ENCODE peak calls at places on chromosomes 13 and 19, in seven cellular contexts. One of them, this sample, is unnamed.

GRCh38 chr19:29583196-29584006 is 22.7 kb upstream of the POP4 start:
- DNase-seq in astrocyte of the spinal cord: no peak
- DNase-seq in CD14-positive monocyte: no peak
- DNase-seq in fibroblast of the aortic adventitia: peak
- DNase-seq in H1: no peak
- DNase-seq in WTC11: no peak
- DNase-seq in HFFc6: peak
- DNase-seq in this sample: no peak

GRCh38 chr19:45632468-45633196 is 6.6 kb downstream of the EML2 start:
- DNase-seq in astrocyte of the spinal cord: peak
- DNase-seq in CD14-positive monocyte: no peak
- DNase-seq in fibroblast of the aortic adventitia: peak
- DNase-seq in H1: no peak
- DNase-seq in WTC11: peak
- DNase-seq in HFFc6: peak
- DNase-seq in this sample: peak

GRCh38 chr19:32652893-32653625 is 21.9 kb downstream of the ANKRD27 start:
- DNase-seq in astrocyte of the spinal cord: peak
- DNase-seq in CD14-positive monocyte: no peak
- DNase-seq in fibroblast of the aortic adventitia: peak
- DNase-seq in H1: no peak
- DNase-seq in WTC11: no peak
- DNase-seq in HFFc6: no peak
- DNase-seq in this sample: no peak

GRCh38 chr13:106700007-106700950 is 132.3 kb upstream of the ARGLU1 start:
- DNase-seq in astrocyte of the spinal cord: no peak
- DNase-seq in CD14-positive monocyte: no peak
- DNase-seq in fibroblast of the aortic adventitia: no peak
- DNase-seq in H1: no peak
- DNase-seq in WTC11: no peak
- DNase-seq in HFFc6: no peak
- DNase-seq in this sample: no peak

GRCh38 chr13:40680659-40681323 is 14.3 kb upstream of the FOXO1 start:
- DNase-seq in astrocyte of the spinal cord: no peak
- DNase-seq in CD14-positive monocyte: no peak
- DNase-seq in fibroblast of the aortic adventitia: no peak
- DNase-seq in H1: peak
- DNase-seq in WTC11: peak
- DNase-seq in HFFc6: no peak
- DNase-seq in this sample: no peak

GRCh38 chr13:89407357-89407756 is 1736.2 kb downstream of the SLITRK5 start:
- DNase-seq in astrocyte of the spinal cord: peak
- DNase-seq in CD14-positive monocyte: no peak
- DNase-seq in fibroblast of the aortic adventitia: no peak
- DNase-seq in H1: no peak
- DNase-seq in WTC11: no peak
- DNase-seq in HFFc6: no peak
- DNase-seq in this sample: no peak

GRCh38 chr13:39189778-39190177 is 151.5 kb downstream of the NHLRC3 start:
- DNase-seq in astrocyte of the spinal cord: no peak
- DNase-seq in CD14-positive monocyte: no peak
- DNase-seq in fibroblast of the aortic adventitia: no peak
- DNase-seq in H1: peak
- DNase-seq in WTC11: no peak
- DNase-seq in HFFc6: no peak
- DNase-seq in this sample: no peak

GRCh38 chr13:103056008-103056407 is 10.2 kb downstream of the SLC10A2 start:
- DNase-seq in astrocyte of the spinal cord: no peak
- DNase-seq in CD14-positive monocyte: no peak
- DNase-seq in fibroblast of the aortic adventitia: no peak
- DNase-seq in H1: no peak
- DNase-seq in WTC11: no peak
- DNase-seq in HFFc6: no peak
- DNase-seq in this sample: no peak

GRCh38 chr13:27367570-27367969 is 56.8 kb upstream of the GTF3A start:
- DNase-seq in astrocyte of the spinal cord: no peak
- DNase-seq in CD14-positive monocyte: no peak
- DNase-seq in fibroblast of the aortic adventitia: no peak
- DNase-seq in H1: no peak
- DNase-seq in WTC11: no peak
- DNase-seq in HFFc6: no peak
- DNase-seq in this sample: no peak

GRCh38 chr13:59790626-59791025 is 373.1 kb downstream of the DIAPH3 start:
- DNase-seq in astrocyte of the spinal cord: peak
- DNase-seq in CD14-positive monocyte: no peak
- DNase-seq in fibroblast of the aortic adventitia: peak
- DNase-seq in H1: no peak
- DNase-seq in WTC11: no peak
- DNase-seq in HFFc6: no peak
- DNase-seq in this sample: no peak

GRCh38 chr13:49777746-49778614 is 14.5 kb downstream of the KPNA3 start:
- DNase-seq in astrocyte of the spinal cord: no peak
- DNase-seq in CD14-positive monocyte: no peak
- DNase-seq in fibroblast of the aortic adventitia: no peak
- DNase-seq in H1: no peak
- DNase-seq in WTC11: no peak
- DNase-seq in HFFc6: no peak
- DNase-seq in this sample: no peak

GRCh38 chr19:14563989-14564650 is 7.7 kb downstream of the NDUFB7 start:
- DNase-seq in astrocyte of the spinal cord: peak
- DNase-seq in CD14-positive monocyte: no peak
- DNase-seq in fibroblast of the aortic adventitia: no peak
- DNase-seq in H1: peak
- DNase-seq in WTC11: peak
- DNase-seq in HFFc6: no peak
- DNase-seq in this sample: peak

GRCh38 chr19:8832132-8833021 is at the start of the genes MBD3L1 and ZNF558:
- DNase-seq in astrocyte of the spinal cord: peak
- DNase-seq in CD14-positive monocyte: peak
- DNase-seq in fibroblast of the aortic adventitia: peak
- DNase-seq in H1: peak
- DNase-seq in WTC11: peak
- DNase-seq in HFFc6: peak
- DNase-seq in this sample: peak
- TF ChIP-seq CTCF in astrocyte of the spinal cord: peak
- TF ChIP-seq CTCF in CD14-positive monocyte: peak
- TF ChIP-seq CTCF in fibroblast of the aortic adventitia: no peak
- TF ChIP-seq CTCF in H1: no peak
- TF ChIP-seq CTCF in WTC11: no peak
- TF ChIP-seq CTCF in HFFc6: peak
- TF ChIP-seq CTCF in this sample: peak

DNA sequence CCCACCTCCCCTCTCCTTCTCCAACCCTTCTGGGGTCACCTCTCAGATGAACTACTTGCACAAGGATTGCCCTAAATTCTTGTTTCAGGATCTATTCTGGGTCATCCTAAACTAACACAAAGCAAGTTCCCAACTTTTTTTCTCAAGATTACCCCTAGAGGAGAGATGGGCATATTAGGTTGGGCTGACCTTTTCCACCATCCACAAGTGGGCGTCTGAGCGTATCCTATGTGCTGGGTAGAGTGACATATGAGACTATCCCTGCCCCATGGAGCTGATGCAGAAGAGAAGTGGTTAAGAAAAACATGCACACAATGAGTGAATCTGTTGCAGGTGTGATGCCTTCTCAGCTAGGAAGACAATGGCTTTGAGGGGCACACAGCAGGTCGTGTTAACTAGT is 132.7 kb downstream of the CACNA1A start:
- DNase-seq in astrocyte of the spinal cord: no peak
- DNase-seq in CD14-positive monocyte: no peak
- DNase-seq in fibroblast of the aortic adventitia: no peak
- DNase-seq in H1: no peak
- DNase-seq in WTC11: no peak
- DNase-seq in HFFc6: no peak
- DNase-seq in this sample: no peak
- TF ChIP-seq CTCF in astrocyte of the spinal cord: no peak
- TF ChIP-seq CTCF in CD14-positive monocyte: no peak
- TF ChIP-seq CTCF in fibroblast of the aortic adventitia: no peak
- TF ChIP-seq CTCF in H1: peak
- TF ChIP-seq CTCF in WTC11: no peak
- TF ChIP-seq CTCF in HFFc6: no peak
- TF ChIP-seq CTCF in this sample: no peak

DNA sequence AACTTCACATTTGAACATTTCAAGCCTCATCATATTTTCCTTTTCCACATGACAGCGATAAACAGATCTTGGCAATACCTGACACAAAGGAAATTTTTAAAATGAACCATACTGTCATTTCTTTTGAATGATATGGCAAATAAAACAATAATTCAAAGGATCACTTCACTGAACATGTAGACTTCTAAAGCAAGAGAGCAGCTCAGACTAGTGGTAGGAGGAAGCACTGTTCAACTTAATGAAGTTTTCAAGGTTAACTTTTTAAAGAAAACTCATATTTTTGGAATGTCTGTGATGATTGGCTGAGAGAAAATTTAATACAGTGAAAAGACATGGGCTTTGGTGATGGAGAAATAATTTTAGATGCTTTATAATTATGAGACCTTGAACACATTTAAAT is 198.0 kb downstream of the OXGR1 start:
- DNase-seq in astrocyte of the spinal cord: no peak
- DNase-seq in CD14-positive monocyte: no peak
- DNase-seq in fibroblast of the aortic adventitia: peak
- DNase-seq in H1: no peak
- DNase-seq in WTC11: no peak
- DNase-seq in HFFc6: no peak
- DNase-seq in this sample: no peak
- TF ChIP-seq CTCF in astrocyte of the spinal cord: peak
- TF ChIP-seq CTCF in CD14-positive monocyte: no peak
- TF ChIP-seq CTCF in fibroblast of the aortic adventitia: peak
- TF ChIP-seq CTCF in H1: no peak
- TF ChIP-seq CTCF in WTC11: no peak
- TF ChIP-seq CTCF in HFFc6: no peak
- TF ChIP-seq CTCF in this sample: no peak

GRCh38 chr19:4781851-4782250 is 9.7 kb upstream of the FEM1A start:
- DNase-seq in astrocyte of the spinal cord: no peak
- DNase-seq in CD14-positive monocyte: no peak
- DNase-seq in fibroblast of the aortic adventitia: no peak
- DNase-seq in H1: no peak
- DNase-seq in WTC11: no peak
- DNase-seq in HFFc6: no peak
- DNase-seq in this sample: no peak
- TF ChIP-seq CTCF in astrocyte of the spinal cord: no peak
- TF ChIP-seq CTCF in CD14-positive monocyte: no peak
- TF ChIP-seq CTCF in fibroblast of the aortic adventitia: no peak
- TF ChIP-seq CTCF in H1: no peak
- TF ChIP-seq CTCF in WTC11: no peak
- TF ChIP-seq CTCF in HFFc6: no peak
- TF ChIP-seq CTCF in this sample: no peak

GRCh38 chr13:87778128-87778527 is 107.0 kb downstream of the SLITRK5 start:
- DNase-seq in astrocyte of the spinal cord: no peak
- DNase-seq in CD14-positive monocyte: no peak
- DNase-seq in fibroblast of the aortic adventitia: no peak
- DNase-seq in H1: no peak
- DNase-seq in WTC11: no peak
- DNase-seq in HFFc6: no peak
- DNase-seq in this sample: no peak
- TF ChIP-seq CTCF in astrocyte of the spinal cord: no peak
- TF ChIP-seq CTCF in CD14-positive monocyte: no peak
- TF ChIP-seq CTCF in fibroblast of the aortic adventitia: no peak
- TF ChIP-seq CTCF in H1: no peak
- TF ChIP-seq CTCF in WTC11: no peak
- TF ChIP-seq CTCF in HFFc6: no peak
- TF ChIP-seq CTCF in this sample: no peak

GRCh38 chr19:19142347-19142746 is 4.1 kb upstream of the TMEM161A start:
- DNase-seq in astrocyte of the spinal cord: no peak
- DNase-seq in CD14-positive monocyte: no peak
- DNase-seq in fibroblast of the aortic adventitia: no peak
- DNase-seq in H1: no peak
- DNase-seq in WTC11: no peak
- DNase-seq in HFFc6: no peak
- DNase-seq in this sample: no peak

GRCh38 chr19:19137556-19138109 is 645 bp downstream of the TMEM161A start:
- DNase-seq in astrocyte of the spinal cord: no peak
- DNase-seq in CD14-positive monocyte: no peak
- DNase-seq in fibroblast of the aortic adventitia: peak
- DNase-seq in H1: no peak
- DNase-seq in WTC11: no peak
- DNase-seq in HFFc6: no peak
- DNase-seq in this sample: no peak

GRCh38 chr19:19138110-19138981 is at the start of gene TMEM161A:
- DNase-seq in astrocyte of the spinal cord: peak
- DNase-seq in CD14-positive monocyte: peak
- DNase-seq in fibroblast of the aortic adventitia: peak
- DNase-seq in H1: peak
- DNase-seq in WTC11: peak
- DNase-seq in HFFc6: peak
- DNase-seq in this sample: peak

GRCh38 chr19:19140476-19140875 is 2.2 kb upstream of the TMEM161A start:
- DNase-seq in astrocyte of the spinal cord: no peak
- DNase-seq in CD14-positive monocyte: no peak
- DNase-seq in fibroblast of the aortic adventitia: no peak
- DNase-seq in H1: no peak
- DNase-seq in WTC11: no peak
- DNase-seq in HFFc6: no peak
- DNase-seq in this sample: no peak

GRCh38 chr19:19139876-19140229 is 1.6 kb upstream of the TMEM161A start:
- DNase-seq in astrocyte of the spinal cord: no peak
- DNase-seq in CD14-positive monocyte: no peak
- DNase-seq in fibroblast of the aortic adventitia: no peak
- DNase-seq in H1: no peak
- DNase-seq in WTC11: no peak
- DNase-seq in HFFc6: no peak
- DNase-seq in this sample: no peak
- TF ChIP-seq CTCF in astrocyte of the spinal cord: no peak
- TF ChIP-seq CTCF in CD14-positive monocyte: peak
- TF ChIP-seq CTCF in fibroblast of the aortic adventitia: no peak
- TF ChIP-seq CTCF in H1: no peak
- TF ChIP-seq CTCF in WTC11: no peak
- TF ChIP-seq CTCF in HFFc6: peak
- TF ChIP-seq CTCF in this sample: no peak

This sample was measured in GM10248.